ENCODE peak calls at places on chromosome 4, in four cellular contexts. One of them, this sample, is unnamed.

GRCh38 chr4:140152015-140152703 is 1.8 kb downstream of the MAML3 start:
- DNase-seq in adrenal gland: peak; percentile 66
- DNase-seq in heart left ventricle: peak; percentile 84
- DNase-seq in H54: peak; percentile 33
- DNase-seq in this sample: peak; percentile 47

GRCh38 chr4:124199755-124200154 is 512.8 kb downstream of the ANKRD50 start:
- DNase-seq in heart left ventricle: no peak
- DNase-seq in adrenal gland: no peak
- DNase-seq in H54: no peak
- DNase-seq in this sample: no peak

GRCh38 chr4:54017974-54018373 is 46.4 kb downstream of the CHIC2 start:
- DNase-seq in H54: no peak
- DNase-seq in heart left ventricle: no peak
- DNase-seq in adrenal gland: no peak
- DNase-seq in this sample: no peak

GRCh38 chr4:10080874-10081606 is 35.6 kb downstream of the WDR1 start:
- DNase-seq in heart left ventricle: no peak
- DNase-seq in adrenal gland: peak; percentile 41
- DNase-seq in H54: no peak
- DNase-seq in this sample: peak; percentile 0

GRCh38 chr4:181685461-181685860 is 557.7 kb upstream of the TENM3 start:
- DNase-seq in heart left ventricle: no peak
- DNase-seq in H54: no peak
- DNase-seq in adrenal gland: no peak
- DNase-seq in this sample: no peak

GRCh38 chr4:28225005-28225404 is 1364.4 kb downstream of the STIM2 start:
- DNase-seq in heart left ventricle: no peak
- DNase-seq in adrenal gland: no peak
- DNase-seq in H54: no peak
- DNase-seq in this sample: no peak

GRCh38 chr4:184441461-184442392 is 32.6 kb downstream of the IRF2 start:
- DNase-seq in heart left ventricle: peak; percentile 38
- DNase-seq in H54: no peak
- DNase-seq in adrenal gland: no peak
- DNase-seq in this sample: no peak

GRCh38 chr4:33262809-33263208 is 2542.6 kb downstream of the PCDH7 start:
- DNase-seq in adrenal gland: no peak
- DNase-seq in H54: peak; percentile 5
- DNase-seq in heart left ventricle: no peak
- DNase-seq in this sample: no peak

GRCh38 chr4:149176019-149176418 is 639.6 kb downstream of the IQCM start:
- DNase-seq in heart left ventricle: no peak
- DNase-seq in adrenal gland: no peak
- DNase-seq in H54: no peak
- DNase-seq in this sample: no peak

GRCh38 chr4:183376381-183376780 is 54.2 kb upstream of the CLDN24 start:
- DNase-seq in heart left ventricle: no peak
- DNase-seq in adrenal gland: no peak
- DNase-seq in H54: no peak
- DNase-seq in this sample: no peak

GRCh38 chr4:25075129-25075528 is 44.4 kb upstream of the LGI2 start:
- DNase-seq in H54: no peak
- DNase-seq in adrenal gland: no peak
- DNase-seq in heart left ventricle: no peak
- DNase-seq in this sample: no peak

GRCh38 chr4:142473218-142473959 is 372.7 kb downstream of the INPP4B start:
- DNase-seq in adrenal gland: no peak
- DNase-seq in H54: no peak
- DNase-seq in heart left ventricle: peak; percentile 35
- DNase-seq in this sample: no peak

GRCh38 chr4:127641524-127641923 is 8.8 kb downstream of the INTU start:
- DNase-seq in heart left ventricle: no peak
- DNase-seq in adrenal gland: no peak
- DNase-seq in H54: no peak
- DNase-seq in this sample: no peak

GRCh38 chr4:95267081-95267480 is 281.7 kb downstream of the UNC5C start:
- DNase-seq in H54: peak; percentile 8
- DNase-seq in heart left ventricle: no peak
- DNase-seq in adrenal gland: no peak
- DNase-seq in this sample: no peak

GRCh38 chr4:13865871-13866669 is 238.5 kb upstream of the BOD1L1 start:
- DNase-seq in H54: no peak
- DNase-seq in heart left ventricle: no peak
- DNase-seq in adrenal gland: no peak
- DNase-seq in this sample: no peak

GRCh38 chr4:33218238-33218637 is 2498.1 kb downstream of the PCDH7 start:
- DNase-seq in H54: no peak
- DNase-seq in heart left ventricle: no peak
- DNase-seq in adrenal gland: no peak
- DNase-seq in this sample: no peak

GRCh38 chr4:141573678-141574077 is 62.7 kb upstream of the IL15 start:
- DNase-seq in H54: no peak
- DNase-seq in heart left ventricle: no peak
- DNase-seq in adrenal gland: no peak
- DNase-seq in this sample: no peak

GRCh38 chr4:76949293-76950051 is at the start of gene SEPTIN11:
- DNase-seq in adrenal gland: peak; percentile 95
- DNase-seq in H54: peak; percentile 68
- DNase-seq in heart left ventricle: peak; percentile 95
- DNase-seq in this sample: peak; percentile 86
- TF ChIP-seq POLR2A in adrenal gland: peak; percentile 85
- TF ChIP-seq POLR2A in H54: peak; percentile 95
- TF ChIP-seq POLR2A in heart left ventricle: peak; percentile 86
- TF ChIP-seq POLR2A in this sample: peak; percentile 92

GRCh38 chr4:147833254-147833653 is 101.4 kb downstream of the ARHGAP10 start:
- DNase-seq in H54: no peak
- DNase-seq in heart left ventricle: no peak
- DNase-seq in adrenal gland: no peak
- DNase-seq in this sample: no peak

GRCh38 chr4:147834480-147834879 is 102.6 kb downstream of the ARHGAP10 start:
- DNase-seq in adrenal gland: no peak
- DNase-seq in heart left ventricle: no peak
- DNase-seq in H54: no peak
- DNase-seq in this sample: no peak

GRCh38 chr4:147831452-147832192 is 99.7 kb downstream of the ARHGAP10 start:
- DNase-seq in heart left ventricle: peak; percentile 39
- DNase-seq in adrenal gland: peak; percentile 83
- DNase-seq in H54: peak; percentile 20
- DNase-seq in this sample: peak; percentile 66

GRCh38 chr4:147830987-147831386 is 99.1 kb downstream of the ARHGAP10 start:
- DNase-seq in H54: peak; percentile 12
- DNase-seq in heart left ventricle: no peak
- DNase-seq in adrenal gland: no peak
- DNase-seq in this sample: peak; percentile 69

GRCh38 chr4:147833741-147834140 is 101.9 kb downstream of the ARHGAP10 start:
- DNase-seq in heart left ventricle: no peak
- DNase-seq in H54: no peak
- DNase-seq in adrenal gland: no peak
- DNase-seq in this sample: no peak
- TF ChIP-seq POLR2A in heart left ventricle: no peak
- TF ChIP-seq POLR2A in H54: no peak
- TF ChIP-seq POLR2A in adrenal gland: no peak
- TF ChIP-seq POLR2A in this sample: no peak

GRCh38 chr4:56958111-56958517 is 19.3 kb downstream of the NOA1 start:
- DNase-seq in H54: peak; percentile 9
- DNase-seq in adrenal gland: peak; percentile 92
- DNase-seq in heart left ventricle: peak; percentile 80
- DNase-seq in this sample: peak; percentile 68
- TF ChIP-seq POLR2A in H54: no peak
- TF ChIP-seq POLR2A in adrenal gland: no peak
- TF ChIP-seq POLR2A in heart left ventricle: no peak
- TF ChIP-seq POLR2A in this sample: no peak

DNA sequence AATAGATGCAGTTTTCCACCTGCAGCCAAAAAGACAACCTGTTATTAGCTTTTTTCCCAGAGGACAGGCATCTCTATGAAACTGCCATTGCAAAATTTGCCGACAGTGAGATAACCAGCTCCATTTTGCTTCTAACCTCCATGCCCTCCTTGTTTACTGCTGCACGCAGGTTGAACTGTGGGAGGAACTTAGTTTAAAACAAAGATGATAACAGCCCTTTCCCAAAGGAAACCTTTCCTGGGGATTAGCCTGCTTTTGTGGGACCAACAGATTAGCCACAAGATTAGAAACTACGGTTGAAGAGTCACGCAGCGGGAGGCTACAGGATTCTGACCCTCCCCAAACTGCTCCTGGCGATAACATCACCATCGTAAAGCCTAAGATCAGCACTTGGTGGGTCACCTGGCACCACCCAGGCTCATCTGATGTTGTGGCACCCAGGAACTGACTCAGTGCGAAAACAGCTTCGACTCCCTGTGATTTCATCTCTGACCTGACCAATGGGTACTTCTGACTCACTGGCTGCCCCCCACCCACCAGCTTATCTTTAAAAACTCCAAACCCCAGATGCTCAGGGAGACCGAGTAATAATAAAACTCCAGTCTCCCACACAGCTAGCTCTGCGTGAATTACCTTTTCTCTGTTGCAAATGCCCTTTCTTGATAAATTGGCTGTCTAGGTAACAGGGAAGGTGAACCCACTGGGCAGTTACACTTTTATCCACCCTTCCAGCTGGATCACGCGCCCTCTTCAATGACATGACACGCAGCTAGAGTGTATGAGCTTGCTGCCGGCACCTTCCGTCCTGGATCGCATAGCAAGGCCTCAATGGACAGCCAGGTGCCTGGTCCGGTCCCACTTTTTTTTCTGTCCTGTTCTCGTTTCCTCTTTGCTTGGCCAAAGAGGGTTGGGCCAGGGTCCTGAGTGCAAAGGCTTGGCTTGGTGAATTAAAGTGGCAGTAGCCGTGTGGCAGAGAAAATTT is 27.2 kb downstream of the NOP14 start:
- DNase-seq in H54: peak; percentile 68
- DNase-seq in adrenal gland: peak; percentile 56
- DNase-seq in heart left ventricle: no peak
- DNase-seq in this sample: peak; percentile 50
- TF ChIP-seq POLR2A in H54: no peak
- TF ChIP-seq POLR2A in adrenal gland: no peak
- TF ChIP-seq POLR2A in heart left ventricle: no peak
- TF ChIP-seq POLR2A in this sample: no peak

GRCh38 chr4:176387571-176387970 is 67.8 kb downstream of the SPCS3 start:
- DNase-seq in heart left ventricle: no peak
- DNase-seq in adrenal gland: no peak
- DNase-seq in H54: no peak
- DNase-seq in this sample: no peak
- TF ChIP-seq POLR2A in heart left ventricle: no peak
- TF ChIP-seq POLR2A in adrenal gland: no peak
- TF ChIP-seq POLR2A in H54: no peak
- TF ChIP-seq POLR2A in this sample: no peak

This sample was measured in gastrocnemius medialis.